ENCODE peak calls at places on chromosomes 7 and 10, in five cellular contexts. One of them, this sample, is unnamed.

GRCh38 chr10:131166486-131166885 is 145.0 kb downstream of the TCERG1L start:
- DNase-seq in brain microvascular endothelial cell: no peak
- DNase-seq in astrocyte of the spinal cord: no peak
- DNase-seq in IMR-90: no peak
- DNase-seq in ovary: no peak
- DNase-seq in this sample: no peak

GRCh38 chr10:18665079-18665478 is 5.8 kb downstream of the ARL5B start:
- DNase-seq in astrocyte of the spinal cord: no peak
- DNase-seq in IMR-90: no peak
- DNase-seq in brain microvascular endothelial cell: no peak
- DNase-seq in ovary: no peak
- DNase-seq in this sample: no peak

GRCh38 chr7:54705436-54705835 is 53.6 kb downstream of the SEC61G start:
- DNase-seq in brain microvascular endothelial cell: peak
- DNase-seq in IMR-90: peak
- DNase-seq in astrocyte of the spinal cord: peak
- DNase-seq in ovary: no peak
- DNase-seq in this sample: peak

GRCh38 chr7:42319631-42320030 is 82.6 kb upstream of the GLI3 start:
- DNase-seq in astrocyte of the spinal cord: no peak
- DNase-seq in ovary: no peak
- DNase-seq in IMR-90: no peak
- DNase-seq in brain microvascular endothelial cell: no peak
- DNase-seq in this sample: no peak

GRCh38 chr7:107779647-107780099 is 23.4 kb downstream of the SLC26A3 start:
- DNase-seq in IMR-90: no peak
- DNase-seq in brain microvascular endothelial cell: no peak
- DNase-seq in ovary: no peak
- DNase-seq in astrocyte of the spinal cord: no peak
- DNase-seq in this sample: no peak

GRCh38 chr10:46326066-46326465 is 39.3 kb downstream of the ANTXRL start:
- DNase-seq in IMR-90: peak
- DNase-seq in astrocyte of the spinal cord: no peak
- DNase-seq in ovary: no peak
- DNase-seq in brain microvascular endothelial cell: no peak
- DNase-seq in this sample: no peak

GRCh38 chr10:32501906-32502305 is 56.0 kb downstream of the CCDC7 start:
- DNase-seq in brain microvascular endothelial cell: no peak
- DNase-seq in IMR-90: no peak
- DNase-seq in ovary: no peak
- DNase-seq in astrocyte of the spinal cord: no peak
- DNase-seq in this sample: no peak

GRCh38 chr7:152048051-152048450 is 22.6 kb downstream of the GALNT11 start:
- DNase-seq in astrocyte of the spinal cord: no peak
- DNase-seq in IMR-90: no peak
- DNase-seq in ovary: no peak
- DNase-seq in brain microvascular endothelial cell: no peak
- DNase-seq in this sample: no peak

GRCh38 chr10:21315321-21316220 is 209.9 kb downstream of the SKIDA1 start:
- DNase-seq in IMR-90: peak
- DNase-seq in ovary: peak
- DNase-seq in brain microvascular endothelial cell: peak
- DNase-seq in astrocyte of the spinal cord: peak
- DNase-seq in this sample: peak

DNA sequence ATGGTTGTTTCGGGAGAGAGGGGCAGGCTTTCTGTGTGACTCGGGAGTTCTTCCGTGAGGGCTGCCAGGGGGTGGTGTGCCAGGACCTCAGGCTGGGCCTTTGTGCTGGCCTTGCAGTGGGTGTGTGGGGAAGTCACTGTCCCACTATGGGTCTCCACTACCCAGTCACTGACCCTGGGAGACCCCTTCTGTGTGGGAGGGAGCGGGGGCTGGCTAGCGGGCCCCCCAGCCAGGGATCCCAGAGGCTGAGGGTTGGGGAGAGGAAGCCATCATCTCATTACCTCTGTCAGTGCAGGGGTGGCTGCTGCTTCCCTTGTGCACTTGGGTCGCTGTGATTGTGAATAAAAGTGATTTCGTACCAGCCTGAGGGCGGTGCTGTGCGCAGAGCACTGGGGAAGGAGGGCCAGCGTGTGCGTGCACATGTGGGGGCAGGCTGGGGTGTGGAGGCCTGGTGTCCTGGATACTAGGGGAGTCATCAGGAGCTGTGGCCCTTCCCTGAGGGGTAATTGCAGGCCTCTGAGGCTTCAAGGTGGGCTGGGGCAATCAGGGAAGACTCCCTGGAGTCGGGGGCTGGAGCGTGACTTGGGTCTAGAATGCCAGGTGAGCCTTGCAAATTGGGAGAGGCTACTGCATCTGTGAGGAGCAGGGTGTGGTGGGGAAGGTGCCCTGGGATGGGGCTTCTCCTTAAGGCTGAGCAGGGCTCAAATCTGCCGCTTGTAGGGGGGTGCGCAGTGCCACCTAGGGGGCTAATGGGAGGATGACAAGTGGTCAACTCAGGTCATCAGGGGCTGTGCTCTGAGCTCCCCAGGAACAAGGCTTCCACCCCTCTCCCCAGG is 98.9 kb downstream of the NEURL1 start:
- DNase-seq in IMR-90: peak
- DNase-seq in ovary: no peak
- DNase-seq in brain microvascular endothelial cell: peak
- DNase-seq in astrocyte of the spinal cord: peak
- DNase-seq in this sample: no peak
- TF ChIP-seq CTCF in IMR-90: peak
- TF ChIP-seq CTCF in ovary: no peak
- TF ChIP-seq CTCF in brain microvascular endothelial cell: peak
- TF ChIP-seq CTCF in astrocyte of the spinal cord: peak
- TF ChIP-seq CTCF in this sample: peak

GRCh38 chr10:89838002-89838615 is 136.7 kb downstream of the KIF20B start:
- DNase-seq in astrocyte of the spinal cord: no peak
- DNase-seq in brain microvascular endothelial cell: no peak
- DNase-seq in ovary: no peak
- DNase-seq in IMR-90: no peak
- DNase-seq in this sample: no peak
- H3K4me3 ChIP-seq in astrocyte of the spinal cord: peak
- H3K4me3 ChIP-seq in brain microvascular endothelial cell: peak
- H3K4me3 ChIP-seq in ovary: peak
- H3K4me3 ChIP-seq in IMR-90: peak
- H3K4me3 ChIP-seq in this sample: peak

DNA sequence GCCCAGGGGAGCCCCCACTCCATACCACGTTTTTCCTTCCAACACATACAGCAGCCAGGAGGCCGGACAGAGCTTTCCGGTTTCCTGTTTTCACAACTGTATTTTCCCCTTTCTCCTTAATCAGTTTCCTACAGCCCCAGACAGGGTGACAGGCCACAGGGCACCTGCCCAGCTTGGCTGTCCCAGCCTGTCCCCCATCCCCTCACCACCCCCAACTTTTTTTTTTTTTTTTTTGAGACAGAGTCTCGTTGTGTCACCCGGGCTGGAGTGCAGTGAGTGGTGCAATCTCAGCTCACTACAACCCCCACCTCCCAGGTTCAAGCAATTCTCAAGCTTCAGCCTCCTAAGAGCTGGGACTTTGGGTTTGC is 10.3 kb upstream of the HSPB1 start:
- DNase-seq in IMR-90: no peak
- DNase-seq in brain microvascular endothelial cell: peak
- DNase-seq in astrocyte of the spinal cord: peak
- DNase-seq in ovary: no peak
- DNase-seq in this sample: no peak
- TF ChIP-seq CTCF in IMR-90: no peak
- TF ChIP-seq CTCF in brain microvascular endothelial cell: no peak
- TF ChIP-seq CTCF in astrocyte of the spinal cord: no peak
- TF ChIP-seq CTCF in ovary: no peak
- TF ChIP-seq CTCF in this sample: no peak

DNA sequence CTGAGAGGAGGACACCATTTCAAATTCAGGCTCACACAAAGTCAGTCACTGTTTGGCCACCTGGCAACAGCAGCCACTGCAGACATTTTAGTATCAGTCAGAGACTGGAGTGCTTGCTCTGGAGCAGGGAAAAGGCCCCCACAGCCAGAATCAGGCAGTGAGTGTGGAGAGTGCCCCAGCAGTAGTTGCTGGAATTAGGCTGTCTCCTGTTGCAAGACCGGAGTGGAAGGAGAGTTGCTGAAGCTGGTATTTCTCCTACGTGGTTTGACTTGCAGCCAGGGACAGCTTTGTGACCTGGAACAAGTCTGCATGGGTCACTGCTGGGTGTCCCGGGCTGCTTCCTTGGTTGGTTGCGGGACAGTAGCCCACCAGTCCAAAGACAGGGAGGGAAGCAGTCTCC is 78.4 kb upstream of the TMEM168 start:
- DNase-seq in IMR-90: no peak
- DNase-seq in ovary: no peak
- DNase-seq in astrocyte of the spinal cord: no peak
- DNase-seq in brain microvascular endothelial cell: no peak
- DNase-seq in this sample: no peak
- H3K4me3 ChIP-seq in IMR-90: no peak
- H3K4me3 ChIP-seq in ovary: no peak
- H3K4me3 ChIP-seq in astrocyte of the spinal cord: no peak
- H3K4me3 ChIP-seq in brain microvascular endothelial cell: no peak
- H3K4me3 ChIP-seq in this sample: no peak

GRCh38 chr7:15525652-15526263 is 36.1 kb downstream of the AGMO start:
- DNase-seq in brain microvascular endothelial cell: no peak
- DNase-seq in IMR-90: no peak
- DNase-seq in astrocyte of the spinal cord: no peak
- DNase-seq in ovary: no peak
- DNase-seq in this sample: no peak

DNA sequence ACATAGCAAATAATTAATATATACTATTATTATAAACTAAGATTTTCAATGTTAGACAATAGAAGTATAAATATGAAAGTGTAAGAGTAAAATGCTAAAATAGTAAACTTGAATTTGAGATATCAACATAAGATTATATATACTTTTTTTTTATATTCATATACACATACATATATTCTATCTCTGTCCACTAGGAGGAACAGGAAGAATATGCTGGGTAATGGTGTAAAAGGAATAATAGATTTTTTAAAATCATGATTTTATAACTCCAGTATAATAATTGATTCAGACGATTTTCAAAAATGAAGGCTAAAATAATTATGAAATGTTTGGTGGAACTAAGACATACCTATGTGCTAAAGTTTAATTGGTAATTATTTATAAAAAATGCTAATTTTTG is 37.7 kb downstream of the AGMO start:
- DNase-seq in brain microvascular endothelial cell: no peak
- DNase-seq in astrocyte of the spinal cord: no peak
- DNase-seq in ovary: no peak
- DNase-seq in IMR-90: no peak
- DNase-seq in this sample: no peak
- TF ChIP-seq CTCF in brain microvascular endothelial cell: no peak
- TF ChIP-seq CTCF in astrocyte of the spinal cord: no peak
- TF ChIP-seq CTCF in ovary: no peak
- TF ChIP-seq CTCF in IMR-90: no peak
- TF ChIP-seq CTCF in this sample: no peak

DNA sequence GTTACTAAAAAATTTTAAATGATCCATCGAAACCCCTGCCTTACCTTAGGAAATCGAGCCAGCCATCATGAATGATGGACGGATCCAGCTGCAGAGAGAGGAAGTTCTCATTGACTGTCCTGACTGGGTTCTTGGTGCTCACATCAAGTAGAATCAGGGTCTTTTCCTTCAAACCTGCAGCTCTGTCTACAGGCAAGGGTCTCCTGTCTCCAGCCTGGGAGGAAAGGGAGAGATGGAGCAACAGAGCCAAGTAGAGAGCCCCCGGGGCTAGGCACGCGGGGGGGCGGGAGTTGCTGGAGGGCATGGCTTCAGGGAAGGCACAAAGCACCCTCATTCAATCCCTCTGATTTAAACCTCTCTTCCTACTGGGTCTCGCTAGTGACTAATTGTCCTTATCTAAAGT is at the start of gene HPSE2:
- DNase-seq in brain microvascular endothelial cell: no peak
- DNase-seq in IMR-90: no peak
- DNase-seq in astrocyte of the spinal cord: no peak
- DNase-seq in ovary: no peak
- DNase-seq in this sample: no peak
- H3K4me3 ChIP-seq in brain microvascular endothelial cell: no peak
- H3K4me3 ChIP-seq in IMR-90: peak
- H3K4me3 ChIP-seq in astrocyte of the spinal cord: no peak
- H3K4me3 ChIP-seq in ovary: peak
- H3K4me3 ChIP-seq in this sample: no peak

GRCh38 chr10:98308602-98309365 is 40.8 kb upstream of the LOXL4 start:
- DNase-seq in IMR-90: no peak
- DNase-seq in brain microvascular endothelial cell: no peak
- DNase-seq in astrocyte of the spinal cord: no peak
- DNase-seq in ovary: no peak
- DNase-seq in this sample: no peak
- TF ChIP-seq CTCF in IMR-90: no peak
- TF ChIP-seq CTCF in brain microvascular endothelial cell: no peak
- TF ChIP-seq CTCF in astrocyte of the spinal cord: no peak
- TF ChIP-seq CTCF in ovary: no peak
- TF ChIP-seq CTCF in this sample: no peak

DNA sequence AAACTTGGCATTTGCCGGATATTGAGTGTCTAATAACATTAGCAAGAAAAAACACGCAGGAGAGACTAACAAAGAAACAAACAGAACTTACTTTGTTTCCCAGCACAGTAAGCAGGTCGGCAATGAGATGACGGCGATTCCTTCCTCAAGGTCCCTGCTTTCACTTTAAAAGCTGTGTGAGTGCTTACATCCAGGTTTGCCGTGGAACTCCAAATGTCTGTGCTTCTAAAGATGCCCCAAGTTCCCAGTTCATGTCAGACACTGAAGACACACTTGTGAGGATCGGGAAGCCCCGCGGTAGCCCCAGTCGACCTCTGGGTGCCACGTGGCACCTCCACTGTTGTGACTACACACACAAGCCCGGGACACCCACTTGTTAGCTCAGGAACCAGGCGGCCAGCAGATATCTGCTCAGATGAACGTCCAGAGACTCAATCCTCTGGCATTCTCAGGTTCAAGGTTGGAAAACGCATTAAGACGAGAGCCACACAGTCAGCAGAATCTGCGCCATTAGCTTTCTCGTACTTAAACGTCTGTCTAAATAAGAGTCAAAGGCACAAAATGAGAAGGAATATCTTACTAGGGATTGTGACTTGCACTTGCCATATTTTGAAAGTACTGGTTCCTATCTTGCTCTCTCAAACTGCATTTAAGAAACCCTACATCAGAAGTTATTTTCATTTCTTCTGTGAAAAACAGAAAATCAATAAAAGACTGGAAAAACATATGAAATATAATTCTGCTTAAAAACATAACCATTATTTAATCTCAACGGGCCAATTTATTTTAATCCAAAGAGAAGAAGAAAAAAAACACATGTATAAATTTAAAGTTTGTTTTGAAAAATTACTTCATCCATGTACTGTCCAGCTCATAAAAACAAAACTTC is 207.6 kb upstream of the KLF14 start:
- DNase-seq in ovary: peak
- DNase-seq in IMR-90: peak
- DNase-seq in brain microvascular endothelial cell: peak
- DNase-seq in astrocyte of the spinal cord: peak
- DNase-seq in this sample: no peak
- H3K4me3 ChIP-seq in ovary: peak
- H3K4me3 ChIP-seq in IMR-90: peak
- H3K4me3 ChIP-seq in brain microvascular endothelial cell: peak
- H3K4me3 ChIP-seq in astrocyte of the spinal cord: peak
- H3K4me3 ChIP-seq in this sample: peak

This sample was measured in astrocyte of the cerebellum.